ENCODE peak calls at places on chromosomes 7 and 10, in five cellular contexts. I, V, D, N and J are unnamed samples. For H3K27me3 and H3K4me1, the result is how much of the 10 kb centered on the place peaks cover.

GRCh38 chr10:84348431-84348830 is 20.0 kb downstream of the CCSER2 start:
- DNase-seq in I (no peak), V (no peak), D (no peak), N (no peak), J (peak)

GRCh38 chr10:124259139-124259825 is 159.4 kb downstream of the OAT start:
- DNase-seq in I (no peak), V (no peak), D (no peak), N (no peak), J (no peak)

GRCh38 chr10:15824498-15824897 is 35.8 kb downstream of the MINDY3 start:
- DNase-seq in I (no peak), V (no peak), D (no peak), N (no peak), J (no peak)

GRCh38 chr7:75732764-75733630 is 5.7 kb downstream of the HIP1 start:
- DNase-seq in I (peak), V (peak), D (peak), N (no peak), J (peak)

GRCh38 chr10:16891375-16892313 is 74.4 kb upstream of the RSU1 start:
- DNase-seq in I (peak), V (peak), D (peak), N (peak), J (no peak)

GRCh38 chr10:115947104-115947503 is 325.9 kb downstream of the GFRA1 start:
- DNase-seq in I (no peak), V (no peak), D (no peak), N (no peak), J (no peak)

GRCh38 chr7:34160261-34160752 is 255.0 kb downstream of the BMPER start:
- DNase-seq in I (no peak), V (no peak), D (no peak), N (no peak), J (no peak)

GRCh38 chr7:197413-198335 is 5.3 kb downstream of the FAM20C start:
- DNase-seq in I (no peak), V (no peak), D (no peak), N (no peak), J (no peak)

GRCh38 chr10:7541137-7542087 is 125.4 kb downstream of the ITIH5 start:
- DNase-seq in I (no peak), V (peak), D (peak), N (peak), J (peak)

GRCh38 chr7:102101111-102101551 is 185.5 kb upstream of the SH2B2 start:
- DNase-seq in I (no peak), V (no peak), D (no peak), N (no peak), J (no peak)

GRCh38 chr7:112322070-112322469 is 115.6 kb downstream of the ZNF277 start:
- DNase-seq in I (no peak), V (no peak), D (no peak), N (no peak), J (no peak)

GRCh38 chr7:51233375-51233774 is 83.2 kb downstream of the COBL start:
- DNase-seq in I (no peak), V (no peak), D (no peak), N (no peak), J (no peak)

GRCh38 chr10:116565533-116565932 is 19.8 kb downstream of the PNLIP start:
- DNase-seq in I (no peak), V (no peak), D (no peak), N (no peak), J (no peak)

GRCh38 chr10:69124558-69125121 is 662 bp downstream of the VPS26A start:
- DNase-seq in I (peak), V (peak), D (peak), N (peak), J (peak)

GRCh38 chr7:144534655-144535395 is 131.3 kb upstream of the NOBOX start:
- DNase-seq in I (no peak), V (no peak), D (no peak), N (no peak), J (no peak)

GRCh38 chr10:11197266-11197712 is 179.6 kb downstream of the CELF2 start:
- DNase-seq in I (no peak), V (no peak), D (peak), N (peak), J (no peak)
- H3K4me3 ChIP-seq in I (no peak), V (no peak), D (no peak), N (no peak), J (no peak)

DNA sequence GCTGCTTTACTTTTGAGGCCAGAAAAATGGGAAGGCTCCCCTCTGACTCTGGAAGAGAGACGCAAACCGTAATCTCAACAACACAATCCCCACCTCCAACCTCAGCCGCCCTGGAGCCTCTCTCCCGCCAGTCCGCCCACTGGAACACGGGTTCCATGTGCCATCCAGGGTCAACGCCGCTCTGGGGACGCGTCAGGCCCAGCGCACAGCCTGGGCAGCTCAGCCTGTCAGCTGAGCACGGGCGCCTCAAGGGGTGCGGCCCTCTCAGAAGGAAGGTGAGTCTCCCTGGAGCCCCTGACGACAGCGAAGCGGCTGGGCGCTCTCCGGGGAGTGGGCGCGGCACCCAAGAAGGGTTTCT is 1.2 kb upstream of the SLC18A3 start:
- DNase-seq in I (no peak), V (no peak), D (no peak), N (no peak), J (no peak)
- H3K27me3 ChIP-seq in I (half or more), V (under half), D (half or more), N (half or more), J (half or more)

GRCh38 chr7:26153823-26154783 is 2.1 kb downstream of the NFE2L3 start:
- DNase-seq in I (no peak), V (no peak), D (no peak), N (peak), J (no peak)

GRCh38 chr7:26159243-26159642 is 7.2 kb downstream of the NFE2L3 start:
- DNase-seq in I (no peak), V (no peak), D (no peak), N (no peak), J (no peak)

GRCh38 chr7:26157520-26158105 is 5.6 kb downstream of the NFE2L3 start:
- DNase-seq in I (no peak), V (no peak), D (no peak), N (no peak), J (no peak)

GRCh38 chr7:26155531-26156375 is 3.8 kb downstream of the NFE2L3 start:
- DNase-seq in I (no peak), V (no peak), D (no peak), N (no peak), J (peak)

GRCh38 chr7:26156454-26157365 is 4.7 kb downstream of the NFE2L3 start:
- DNase-seq in I (no peak), V (no peak), D (peak), N (no peak), J (peak)
- H3K4me1 ChIP-seq in I (under half), V (under half), D (under half), N (under half), J (half or more)

GRCh38 chr7:26101471-26102151 is 50.4 kb upstream of the NFE2L3 start:
- DNase-seq in I (peak), V (no peak), D (no peak), N (no peak), J (no peak)
- H3K4me3 ChIP-seq in I (no peak), V (no peak), D (no peak), N (no peak), J (no peak)

DNA sequence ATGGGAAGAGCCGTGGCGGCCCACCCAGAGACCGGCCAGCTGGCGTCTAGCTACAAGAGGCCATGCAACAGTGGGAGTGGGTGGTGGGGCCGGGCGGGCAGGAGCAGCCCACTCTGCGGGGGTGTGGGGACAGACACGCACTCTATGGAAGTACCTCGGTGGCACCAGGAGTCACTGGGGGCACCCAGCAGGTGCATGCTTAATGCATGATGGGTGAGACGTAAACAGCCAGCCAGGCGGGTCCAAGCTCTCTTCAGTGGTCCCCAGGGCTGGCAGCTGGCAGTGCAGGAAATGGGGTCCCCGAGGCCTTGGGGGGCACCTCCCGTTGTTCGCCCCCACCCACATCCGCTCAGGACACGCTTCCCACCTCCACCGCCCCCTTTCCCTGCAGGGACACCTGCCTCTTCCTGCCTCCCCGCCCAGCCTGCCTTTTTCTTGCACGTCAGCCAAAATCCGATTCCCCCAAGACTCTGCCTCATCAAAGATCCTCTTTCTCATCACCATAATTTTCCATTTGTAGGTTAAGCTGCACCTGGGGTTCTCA is 22.5 kb upstream of the PSMG3 start:
- DNase-seq in I (no peak), V (no peak), D (no peak), N (no peak), J (no peak)
- H3K27me3 ChIP-seq in I (under half), V (under half), D (under half), N (under half), J (under half)